ENCODE peak calls at places on chromosomes 1 and 21, in seven cellular contexts. M is pancreas, J is neural progenitor cell, Z is cardiac fibroblast, U is cardiac muscle cell, O is heart right ventricle, T is sigmoid colon. N is an unnamed sample.

GRCh38 chr1:9429369-9429766 is 109.9 kb upstream of the SLC25A33 start:
- DNase-seq in M (no peak), J (no peak), Z (no peak), U (no peak), O (no peak), T (no peak), N (no peak)

GRCh38 chr1:27027575-27028250 is 15.1 kb upstream of the TENT5B start:
- DNase-seq in M (peak; percentile 54), J (no peak), Z (no peak), U (no peak), O (no peak), T (no peak), N (no peak)

GRCh38 chr1:42311138-42311537 is 23.9 kb downstream of the FOXJ3 start:
- DNase-seq in M (no peak), J (no peak), Z (peak; percentile 42), U (no peak), O (no peak), T (no peak), N (peak; percentile 44)

GRCh38 chr1:16386454-16387113 is 19.5 kb downstream of the SZRD1 start:
- DNase-seq in M (no peak), J (no peak), Z (peak; percentile 78), U (no peak), O (no peak), T (peak; percentile 71), N (peak; percentile 81)

GRCh38 chr1:113282897-113283285 is 107.4 kb upstream of the MAGI3 start:
- DNase-seq in M (no peak), J (no peak), Z (no peak), U (no peak), O (no peak), T (no peak), N (no peak)

GRCh38 chr1:67059331-67059730 is 5.4 kb upstream of the SLC35D1 start:
- DNase-seq in M (no peak), J (no peak), Z (peak; percentile 50), U (no peak), O (no peak), T (no peak), N (peak; percentile 39)

GRCh38 chr1:43444151-43444826 is 9.4 kb downstream of the HYI start:
- DNase-seq in M (no peak), J (no peak), Z (no peak), U (no peak), O (no peak), T (no peak), N (no peak)

GRCh38 chr1:202184750-202185460 is 8.7 kb upstream of the LGR6 start:
- DNase-seq in M (peak; percentile 62), J (peak; percentile 96), Z (peak; percentile 89), U (peak; percentile 93), O (peak; percentile 65), T (peak; percentile 83), N (peak; percentile 85)

GRCh38 chr1:236214761-236215160 is 67.0 kb downstream of the ERO1B start:
- DNase-seq in M (no peak), J (no peak), Z (no peak), U (no peak), O (no peak), T (no peak), N (no peak)

GRCh38 chr1:160624464-160624863 is 22.4 kb downstream of the SLAMF1 start:
- DNase-seq in M (no peak), J (no peak), Z (no peak), U (no peak), O (no peak), T (no peak), N (no peak)

GRCh38 chr1:179251675-179252074 is 22.2 kb upstream of the ABL2 start:
- DNase-seq in M (no peak), J (peak; percentile 43), Z (peak; percentile 68), U (peak; percentile 46), O (no peak), T (no peak), N (peak; percentile 58)

GRCh38 chr1:211543003-211543402 is 36.0 kb downstream of the SLC30A1 start:
- DNase-seq in M (no peak), J (no peak), Z (no peak), U (no peak), O (no peak), T (no peak), N (no peak)

GRCh38 chr1:50929376-50929958 is 30.6 kb downstream of the FAF1 start:
- DNase-seq in M (no peak), J (peak; percentile 16), Z (peak; percentile 68), U (peak; percentile 5), O (no peak), T (no peak), N (peak; percentile 41)

GRCh38 chr1:40404670-40405462 is 31.3 kb downstream of the SMAP2 start:
- DNase-seq in M (no peak), J (peak; percentile 46), Z (peak; percentile 81), U (peak; percentile 56), O (peak; percentile 27), T (no peak), N (peak; percentile 73)

GRCh38 chr1:167492509-167492910 is 25.8 kb downstream of the CD247 start:
- DNase-seq in M (no peak), J (no peak), Z (no peak), U (no peak), O (no peak), T (no peak), N (no peak)

GRCh38 chr21:15660424-15660805 is 69.4 kb upstream of the USP25 start:
- DNase-seq in M (no peak), J (no peak), Z (no peak), U (no peak), O (no peak), T (no peak), N (no peak)

GRCh38 chr1:244318512-244318911 is 133.2 kb downstream of the ADSS2 start:
- DNase-seq in M (no peak), J (no peak), Z (no peak), U (no peak), O (no peak), T (no peak), N (no peak)

GRCh38 chr1:212234431-212235298 is 50.5 kb upstream of the PPP2R5A start:
- DNase-seq in M (peak; percentile 61), J (no peak), Z (peak; percentile 94), U (peak; percentile 90), O (peak; percentile 73), T (peak; percentile 83), N (peak; percentile 94)

GRCh38 chr21:24514081-24514733 is 1093.1 kb downstream of the MRPL39 start:
- DNase-seq in M (no peak), J (no peak), Z (peak; percentile 20), U (peak; percentile 5), O (no peak), T (no peak), N (peak; percentile 0)

GRCh38 chr1:54275349-54275748 is 75.4 kb downstream of the MRPL37 start:
- DNase-seq in M (peak; percentile 58), J (no peak), Z (peak; percentile 43), U (no peak), O (peak; percentile 82), T (peak; percentile 91), N (peak; percentile 42)

GRCh38 chr1:89088597-89088996 is 23.6 kb upstream of the GBP1 start:
- DNase-seq in M (no peak), J (no peak), Z (no peak), U (no peak), O (no peak), T (no peak), N (no peak)

GRCh38 chr1:205913451-205914204 is 29.6 kb downstream of the SLC26A9 start:
- DNase-seq in M (peak; percentile 40), J (no peak), Z (no peak), U (peak; percentile 59), O (peak; percentile 70), T (no peak), N (peak; percentile 17)

GRCh38 chr1:85463666-85464496 is 1.1 kb downstream of the DDAH1 start:
- DNase-seq in M (no peak), J (peak; percentile 32), Z (peak; percentile 52), U (no peak), O (no peak), T (no peak), N (no peak)

DNA sequence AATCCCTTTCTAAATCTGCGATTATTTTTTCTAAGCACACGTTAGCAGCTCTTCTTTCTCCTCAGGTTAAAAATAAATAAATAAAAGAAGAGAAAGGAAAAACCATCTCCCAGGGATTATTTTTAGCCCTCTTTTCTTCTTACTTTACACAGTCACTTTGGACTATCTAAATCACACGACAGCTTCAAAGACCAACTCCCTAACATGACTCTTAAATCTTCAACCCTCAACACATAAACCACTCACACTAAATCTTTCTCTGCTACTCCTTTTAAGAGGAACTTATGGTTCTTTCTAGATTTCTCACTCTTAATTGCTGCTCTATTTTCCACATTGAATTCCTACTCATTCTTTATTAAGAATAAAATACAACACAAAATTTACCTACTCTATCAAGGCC is 1095.0 kb upstream of the B3GALT2 start:
- DNase-seq in M (no peak), J (no peak), Z (no peak), U (peak; percentile 44), O (no peak), T (no peak), N (no peak)
- TF ChIP-seq CTCF in M (no peak), J (no peak), Z (no peak), U (no peak), O (no peak), T (no peak), N (no peak)

GRCh38 chr1:172678990-172679772 is 20.3 kb downstream of the FASLG start:
- DNase-seq in M (no peak), J (no peak), Z (no peak), U (no peak), O (no peak), T (no peak), N (no peak)

GRCh38 chr1:172680733-172681275 is 21.9 kb downstream of the FASLG start:
- DNase-seq in M (no peak), J (peak; percentile 2), Z (no peak), U (no peak), O (no peak), T (no peak), N (no peak)

GRCh38 chr1:172682812-172683211 is 23.9 kb downstream of the FASLG start:
- DNase-seq in M (no peak), J (peak; percentile 67), Z (no peak), U (peak; percentile 19), O (no peak), T (no peak), N (no peak)

GRCh38 chr1:172674831-172675613 is 16.1 kb downstream of the FASLG start:
- DNase-seq in M (no peak), J (no peak), Z (no peak), U (no peak), O (no peak), T (no peak), N (no peak)

GRCh38 chr1:172680244-172680643 is 21.3 kb downstream of the FASLG start:
- DNase-seq in M (no peak), J (no peak), Z (no peak), U (no peak), O (no peak), T (no peak), N (no peak)
- H3K4me3 ChIP-seq in M (no peak overlapping the region), J (no peak overlapping the region), Z (no peak overlapping the region), U (no peak overlapping the region), O (no peak overlapping the region), T (no peak overlapping the region), N (no peak overlapping the region)

GRCh38 chr1:181583598-181583997 is 100.3 kb downstream of the CACNA1E start:
- DNase-seq in M (no peak), J (peak; percentile 23), Z (no peak), U (peak; percentile 22), O (no peak), T (no peak), N (peak; percentile 23)
- TF ChIP-seq CTCF in M (peak; percentile 23), J (peak; percentile 49), Z (no peak), U (no peak), O (peak; percentile 28), T (no peak), N (peak; percentile 56)

DNA sequence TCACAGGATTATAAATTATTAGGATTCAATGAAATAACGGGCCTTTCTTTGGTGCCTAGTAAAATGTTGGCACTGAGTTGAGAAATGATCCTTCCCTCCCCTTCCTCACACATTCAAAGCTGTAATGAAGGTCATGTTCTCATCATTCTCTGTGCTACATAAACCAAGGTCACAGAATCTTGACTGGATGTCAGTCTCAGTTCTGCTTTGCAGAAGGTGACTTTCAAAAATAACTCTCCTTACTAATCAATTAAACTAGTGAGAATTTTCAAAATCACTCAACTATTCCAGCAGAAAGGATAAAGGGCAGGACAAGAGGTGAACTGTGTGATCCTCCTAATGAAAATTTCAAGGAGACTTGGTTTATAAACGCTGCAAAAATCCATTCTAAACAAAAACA is 120.3 kb downstream of the SEC16B start:
- DNase-seq in M (no peak), J (no peak), Z (no peak), U (no peak), O (no peak), T (no peak), N (no peak)
- H3K4me3 ChIP-seq in M (no peak overlapping the region), J (no peak overlapping the region), Z (no peak overlapping the region), U (no peak overlapping the region), O (no peak overlapping the region), T (no peak overlapping the region), N (no peak overlapping the region)

N was measured in epithelial cell of esophagus.